ENCODE peak calls at places on chromosomes 13 and 19, in nine cellular contexts. I is trophoblast cell, F is left ventricle myocardium inferior, N is psoas muscle, A is cardiac muscle cell, D is thoracic aorta, O is OCI-LY7, X is stomach, Q is body of pancreas. Z is an unnamed sample.

GRCh38 chr13:21909331-21909730 is 238.5 kb downstream of the FGF9 start:
- DNase-seq in I (peak), F (no peak), N (no peak), A (no peak), D (no peak), O (no peak), X (no peak), Q (no peak), Z (no peak)

GRCh38 chr13:51978836-51979556 is 32.3 kb downstream of the ATP7B start:
- DNase-seq in I (no peak), F (no peak), N (no peak), A (no peak), D (no peak), O (no peak), X (no peak), Q (no peak), Z (no peak)

GRCh38 chr13:48896312-48896711 is 79.4 kb upstream of the FNDC3A start:
- DNase-seq in I (peak), F (no peak), N (no peak), A (no peak), D (no peak), O (no peak), X (no peak), Q (no peak), Z (no peak)

GRCh38 chr19:56838930-56839664 is 1.4 kb downstream of the PEG3 start:
- DNase-seq in I (peak), F (peak), N (peak), A (no peak), D (peak), O (no peak), X (peak), Q (peak), Z (no peak)

GRCh38 chr13:20968745-20969144 is 66.2 kb upstream of the XPO4 start:
- DNase-seq in I (no peak), F (no peak), N (no peak), A (no peak), D (no peak), O (no peak), X (no peak), Q (no peak), Z (no peak)

GRCh38 chr13:73228546-73228945 is 169.7 kb downstream of the KLF5 start:
- DNase-seq in I (no peak), F (no peak), N (no peak), A (no peak), D (no peak), O (no peak), X (no peak), Q (no peak), Z (no peak)

GRCh38 chr13:64371045-64371444 is 2859.1 kb downstream of the PCDH9 start:
- DNase-seq in I (no peak), F (no peak), N (no peak), A (no peak), D (no peak), O (no peak), X (no peak), Q (no peak), Z (no peak)

GRCh38 chr13:104015646-104016396 is 949.6 kb upstream of the SLC10A2 start:
- DNase-seq in I (no peak), F (no peak), N (no peak), A (no peak), D (no peak), O (no peak), X (no peak), Q (no peak), Z (no peak)

GRCh38 chr19:33772102-33772857 is 24.4 kb upstream of the KCTD15 start:
- DNase-seq in I (no peak), F (no peak), N (no peak), A (no peak), D (no peak), O (no peak), X (no peak), Q (peak), Z (no peak)

GRCh38 chr19:49422407-49423277 is 599 bp downstream of the PTH2 start:
- DNase-seq in I (no peak), F (peak), N (peak), A (peak), D (no peak), O (no peak), X (no peak), Q (peak), Z (no peak)

GRCh38 chr13:62510906-62511655 is 1095.4 kb upstream of the PCDH20 start:
- DNase-seq in I (no peak), F (no peak), N (no peak), A (no peak), D (no peak), O (no peak), X (no peak), Q (no peak), Z (no peak)

GRCh38 chr13:113548778-113549621 is 35.6 kb upstream of the TFDP1 start:
- DNase-seq in I (peak), F (no peak), N (no peak), A (no peak), D (no peak), O (no peak), X (no peak), Q (peak), Z (no peak)

GRCh38 chr13:30832377-30832776 is 73.7 kb upstream of the MEDAG start:
- DNase-seq in I (no peak), F (no peak), N (no peak), A (no peak), D (no peak), O (no peak), X (no peak), Q (no peak), Z (no peak)

GRCh38 chr19:36051637-36052036 is 2.4 kb downstream of the THAP8 start:
- DNase-seq in I (no peak), F (no peak), N (no peak), A (no peak), D (no peak), O (no peak), X (no peak), Q (no peak), Z (no peak)

GRCh38 chr19:36046443-36047050 is 7.5 kb downstream of the THAP8 start:
- DNase-seq in I (no peak), F (no peak), N (no peak), A (no peak), D (no peak), O (no peak), X (no peak), Q (no peak), Z (no peak)

GRCh38 chr19:36049080-36049698 is 4.9 kb downstream of the THAP8 start:
- DNase-seq in I (no peak), F (no peak), N (no peak), A (no peak), D (no peak), O (no peak), X (no peak), Q (no peak), Z (no peak)

GRCh38 chr19:36051236-36051635 is 2.8 kb downstream of the THAP8 start:
- DNase-seq in I (no peak), F (no peak), N (no peak), A (peak), D (no peak), O (peak), X (no peak), Q (no peak), Z (no peak)

GRCh38 chr19:36047835-36048234 is 6.2 kb downstream of the THAP8 start:
- DNase-seq in I (no peak), F (no peak), N (no peak), A (no peak), D (no peak), O (no peak), X (no peak), Q (no peak), Z (no peak)
- H3K4me3 ChIP-seq in I (no peak), F (no peak), N (no peak), A (no peak), D (no peak), O (no peak), X (no peak), Q (no peak), Z (no peak)

GRCh38 chr13:100234524-100235136 is 145.7 kb downstream of the PCCA start:
- DNase-seq in I (no peak), F (no peak), N (no peak), A (no peak), D (no peak), O (no peak), X (no peak), Q (no peak), Z (peak)
- H3K4me3 ChIP-seq in I (no peak), F (no peak), N (no peak), A (no peak), D (no peak), O (no peak), X (no peak), Q (no peak), Z (peak)

DNA sequence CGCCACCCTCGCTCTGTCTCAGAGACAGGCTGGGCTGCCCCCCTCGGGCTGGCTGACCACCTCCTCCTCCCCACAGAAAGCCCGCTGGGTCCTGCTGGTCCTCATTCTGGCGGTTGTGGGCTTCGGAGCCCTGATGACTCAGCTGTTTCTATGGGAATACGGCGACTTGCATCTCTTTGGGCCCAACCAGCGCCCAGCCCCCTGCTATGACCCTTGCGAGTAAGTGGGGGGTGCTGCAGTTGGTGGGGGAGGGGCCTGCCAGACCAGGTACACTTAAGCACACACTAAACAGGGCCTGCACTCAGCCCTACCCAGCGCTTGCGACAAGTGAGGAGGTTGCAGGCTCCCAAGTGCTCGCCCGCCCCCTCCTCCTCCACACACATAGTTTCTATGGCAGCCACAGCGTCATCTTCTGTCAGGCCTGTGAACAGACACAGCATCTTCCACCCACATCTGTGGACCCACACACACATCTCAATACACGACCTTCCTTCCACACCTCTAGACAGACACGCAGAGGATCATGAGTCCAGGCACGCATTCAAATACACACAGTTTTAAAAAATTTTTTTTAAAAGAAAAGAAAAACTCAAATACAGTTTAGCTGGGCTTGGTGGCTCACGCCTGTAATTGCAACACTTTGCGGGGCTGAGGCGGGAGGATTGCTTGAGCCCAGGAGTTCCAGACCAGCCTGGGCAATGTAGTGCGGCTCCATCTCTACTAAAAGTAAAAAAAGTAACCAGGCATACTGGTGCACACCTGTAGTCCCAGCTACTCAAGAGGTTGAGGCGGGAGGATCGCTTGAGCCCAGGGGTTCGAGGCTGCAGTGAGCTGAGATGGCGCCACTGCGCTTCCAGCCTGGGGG is 18.4 kb downstream of the PLD3 start:
- DNase-seq in I (no peak), F (no peak), N (no peak), A (peak), D (no peak), O (no peak), X (no peak), Q (no peak), Z (no peak)
- H3K4me3 ChIP-seq in I (peak), F (no peak), N (no peak), A (peak), D (no peak), O (no peak), X (no peak), Q (no peak), Z (no peak)

DNA sequence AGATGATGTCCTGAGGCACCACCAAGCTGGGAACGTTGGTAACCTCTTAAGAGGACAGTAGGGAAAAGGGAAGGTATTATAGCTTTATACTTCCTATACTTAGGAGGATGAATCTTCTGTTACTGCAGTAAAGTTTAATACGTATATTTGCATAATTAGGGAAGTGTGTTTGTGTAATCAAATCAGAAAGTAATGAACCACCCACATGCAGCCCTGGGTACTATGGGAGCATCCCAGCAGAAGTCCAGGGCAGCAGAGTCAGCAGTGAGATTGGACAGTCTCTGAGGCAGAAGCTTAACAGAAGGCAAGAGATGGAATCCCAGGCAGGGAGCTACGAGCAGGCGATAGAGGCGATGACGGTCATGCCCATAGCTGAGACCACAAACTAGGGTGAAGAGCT is 12.5 kb downstream of the SAFB start:
- DNase-seq in I (no peak), F (no peak), N (no peak), A (no peak), D (no peak), O (no peak), X (no peak), Q (no peak), Z (no peak)
- H3K4me3 ChIP-seq in I (no peak), F (no peak), N (no peak), A (no peak), D (no peak), O (no peak), X (no peak), Q (no peak), Z (no peak)

GRCh38 chr19:3721900-3722442 is 13.8 kb downstream of the TJP3 start:
- DNase-seq in I (no peak), F (no peak), N (no peak), A (no peak), D (no peak), O (no peak), X (no peak), Q (no peak), Z (no peak)
- H3K4me3 ChIP-seq in I (peak), F (peak), N (no peak), A (peak), D (peak), O (no peak), X (peak), Q (peak), Z (no peak)

DNA sequence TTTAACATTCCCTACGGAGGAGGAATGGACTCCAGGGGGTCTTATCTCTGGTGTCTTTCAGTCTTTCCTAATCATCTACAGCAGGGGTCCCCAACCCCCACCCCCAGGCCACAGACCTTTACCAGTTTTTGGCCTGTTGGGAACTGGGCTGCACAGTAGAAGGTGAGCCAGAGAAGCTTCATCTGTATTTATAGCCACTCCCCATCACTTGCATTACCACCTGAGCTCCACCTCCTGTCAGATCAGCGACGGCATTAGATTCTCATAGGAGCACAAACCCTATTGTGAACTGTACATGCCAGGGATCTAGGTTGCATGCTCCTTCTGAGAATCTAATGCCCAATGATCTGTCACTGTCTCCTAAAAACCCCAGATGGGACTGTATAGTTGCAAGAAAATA is 120.0 kb upstream of the TMTC4 start:
- DNase-seq in I (no peak), F (no peak), N (no peak), A (no peak), D (no peak), O (no peak), X (no peak), Q (no peak), Z (no peak)
- H3K4me3 ChIP-seq in I (no peak), F (no peak), N (no peak), A (no peak), D (no peak), O (no peak), X (no peak), Q (no peak), Z (no peak)

DNA sequence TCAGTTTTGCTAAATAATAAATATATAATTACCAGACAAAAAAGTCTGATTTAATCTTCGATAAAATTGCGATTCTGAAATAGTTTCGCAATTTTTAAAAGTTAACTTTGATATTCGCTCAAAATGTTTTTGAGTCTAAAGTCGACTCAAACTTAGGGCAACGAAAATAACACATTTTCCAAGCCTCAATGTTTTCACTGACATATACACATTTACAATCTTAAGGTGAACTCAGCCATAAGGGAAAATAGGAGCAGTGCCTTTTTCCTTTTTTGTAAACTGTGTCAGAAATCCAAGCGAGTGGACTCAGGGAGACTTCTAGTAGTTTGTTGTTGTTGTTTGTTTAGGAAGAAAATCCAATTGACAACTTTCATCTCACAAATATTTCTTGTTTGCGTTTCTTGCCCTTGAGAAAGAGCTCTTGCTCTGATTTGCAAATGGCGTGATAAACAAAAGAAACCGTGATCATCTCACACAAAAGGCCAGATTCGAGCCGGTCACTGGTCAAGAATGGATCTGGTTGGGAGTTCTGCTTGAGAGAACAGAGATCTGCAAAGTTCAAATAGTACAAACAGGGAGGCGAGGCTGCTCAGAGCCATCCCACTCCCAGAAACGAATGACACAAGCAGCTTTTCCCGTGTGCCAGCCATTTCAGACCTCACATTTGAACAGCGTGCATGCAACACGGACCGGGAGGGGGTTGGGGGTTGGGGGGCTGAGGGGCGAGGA is 2.1 kb downstream of the SOX21 start:
- DNase-seq in I (no peak), F (no peak), N (no peak), A (no peak), D (no peak), O (no peak), X (no peak), Q (no peak), Z (no peak)
- H3K4me3 ChIP-seq in I (no peak), F (peak), N (no peak), A (no peak), D (no peak), O (no peak), X (peak), Q (no peak), Z (no peak)

Z was measured in AG09309.